ENCODE peak calls at places on chromosomes 7 and 10, in six cellular contexts. X, J, H, G, A and S are unnamed samples.

GRCh38 chr10:119871881-119872609 is 598 bp downstream of the MCMBP start:
- DNase-seq in X (peak), J (no peak), H (peak), G (no peak), A (no peak), S (no peak)

GRCh38 chr10:514137-514671 is 175.3 kb downstream of the DIP2C start:
- DNase-seq in X (peak), J (no peak), H (no peak), G (no peak), A (peak), S (no peak)

GRCh38 chr7:31939076-31939475 is 131.1 kb downstream of the PDE1C start:
- DNase-seq in X (no peak), J (no peak), H (no peak), G (no peak), A (no peak), S (no peak)

GRCh38 chr7:23247602-23248335 is 1.2 kb downstream of the GPNMB start:
- DNase-seq in X (peak), J (no peak), H (peak), G (peak), A (no peak), S (no peak)

GRCh38 chr7:41955475-41956243 is 252.8 kb upstream of the INHBA start:
- DNase-seq in X (peak), J (peak), H (peak), G (peak), A (peak), S (no peak)

GRCh38 chr7:106339513-106340246 is 54.9 kb upstream of the NAMPT start:
- DNase-seq in X (no peak), J (no peak), H (no peak), G (no peak), A (no peak), S (no peak)

GRCh38 chr7:2757904-2758672 is 70.1 kb downstream of the AMZ1 start:
- DNase-seq in X (peak), J (peak), H (peak), G (peak), A (no peak), S (no peak)

GRCh38 chr10:113905756-113906155 is 51.3 kb downstream of the NHLRC2 start:
- DNase-seq in X (no peak), J (no peak), H (no peak), G (no peak), A (no peak), S (no peak)

GRCh38 chr7:138935438-138936079 is 45.6 kb downstream of the KIAA1549 start:
- DNase-seq in X (no peak), J (peak), H (no peak), G (peak), A (no peak), S (no peak)

GRCh38 chr10:117503170-117503885 is 39.2 kb upstream of the EMX2 start:
- DNase-seq in X (peak), J (no peak), H (no peak), G (no peak), A (no peak), S (no peak)

GRCh38 chr10:79483948-79484347 is 28.4 kb upstream of the EIF5AL1 start:
- DNase-seq in X (no peak), J (peak), H (peak), G (no peak), A (no peak), S (no peak)

GRCh38 chr7:36228039-36228438 is 75.0 kb downstream of the EEPD1 start:
- DNase-seq in X (no peak), J (no peak), H (no peak), G (no peak), A (no peak), S (no peak)

GRCh38 chr10:63628526-63629362 is 107.5 kb downstream of the REEP3 start:
- DNase-seq in X (peak), J (peak), H (peak), G (peak), A (peak), S (no peak)

GRCh38 chr10:105797234-105797890 is 1156.3 kb downstream of the SORCS3 start:
- DNase-seq in X (no peak), J (peak), H (no peak), G (no peak), A (no peak), S (no peak)

GRCh38 chr10:79331226-79331625 is 16.0 kb upstream of the PPIF start:
- DNase-seq in X (no peak), J (no peak), H (no peak), G (no peak), A (no peak), S (no peak)

GRCh38 chr10:98331888-98332287 is 63.9 kb upstream of the LOXL4 start:
- DNase-seq in X (no peak), J (no peak), H (no peak), G (no peak), A (no peak), S (no peak)

GRCh38 chr10:103829838-103830465 is 25.4 kb downstream of the SH3PXD2A start:
- DNase-seq in X (peak), J (no peak), H (no peak), G (no peak), A (no peak), S (no peak)

GRCh38 chr7:116824449-116824848 is 37.9 kb upstream of the CAPZA2 start:
- DNase-seq in X (no peak), J (no peak), H (no peak), G (no peak), A (no peak), S (no peak)

GRCh38 chr7:116832692-116833091 is 29.7 kb upstream of the CAPZA2 start:
- DNase-seq in X (no peak), J (no peak), H (no peak), G (no peak), A (no peak), S (no peak)

GRCh38 chr7:116829051-116829450 is 33.3 kb upstream of the CAPZA2 start:
- DNase-seq in X (no peak), J (no peak), H (no peak), G (no peak), A (no peak), S (no peak)

GRCh38 chr7:116829493-116829892 is 32.9 kb upstream of the CAPZA2 start:
- DNase-seq in X (no peak), J (no peak), H (no peak), G (no peak), A (no peak), S (no peak)

GRCh38 chr7:116828281-116828680 is 34.1 kb upstream of the CAPZA2 start:
- DNase-seq in X (no peak), J (no peak), H (no peak), G (no peak), A (no peak), S (no peak)
- TF ChIP-seq CTCF in X (no peak), J (no peak), H (no peak), G (no peak), A (no peak), S (no peak)

GRCh38 chr10:132593900-132594876 is 56.6 kb downstream of the INPP5A start:
- DNase-seq in X (peak), J (no peak), H (peak), G (no peak), A (no peak), S (no peak)
- TF ChIP-seq CTCF in X (no peak), J (no peak), H (no peak), G (no peak), A (no peak), S (no peak)

GRCh38 chr10:74775099-74775498 is 51.3 kb upstream of the KAT6B start:
- DNase-seq in X (no peak), J (no peak), H (no peak), G (no peak), A (no peak), S (no peak)
- TF ChIP-seq CTCF in X (no peak), J (no peak), H (no peak), G (no peak), A (no peak), S (no peak)

DNA sequence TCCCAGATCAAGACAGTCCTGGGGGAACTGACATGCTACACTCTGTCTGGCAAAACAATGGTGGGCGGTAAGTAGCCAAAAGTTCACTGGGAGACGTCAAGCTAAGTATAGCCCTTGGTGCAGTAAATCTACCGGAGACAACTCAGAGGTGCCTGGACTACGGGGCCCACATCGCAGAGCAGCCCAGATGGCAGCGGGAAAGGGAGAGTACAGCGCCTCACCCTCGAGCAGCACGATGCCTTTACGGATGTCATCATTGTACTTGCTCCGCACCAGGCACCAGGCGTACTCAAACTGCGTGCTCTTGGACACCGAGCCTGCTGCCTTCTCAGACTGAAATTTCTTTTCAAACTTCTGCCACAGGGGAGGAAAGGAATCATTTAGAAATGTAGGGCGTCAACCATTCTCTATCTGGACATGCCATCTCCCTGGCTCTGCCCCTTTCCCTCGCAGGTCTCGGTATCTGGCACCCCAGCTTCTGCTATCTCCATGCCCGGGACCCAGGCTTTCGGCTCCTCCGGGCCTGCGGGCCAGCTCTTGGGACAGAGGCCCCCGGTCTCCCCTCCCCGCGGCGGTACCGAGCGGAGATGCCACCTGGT is 996 bp downstream of the FIS1 start:
- DNase-seq in X (no peak), J (no peak), H (peak), G (no peak), A (no peak), S (no peak)
- TF ChIP-seq CTCF in X (peak), J (no peak), H (no peak), G (no peak), A (peak), S (peak)

DNA sequence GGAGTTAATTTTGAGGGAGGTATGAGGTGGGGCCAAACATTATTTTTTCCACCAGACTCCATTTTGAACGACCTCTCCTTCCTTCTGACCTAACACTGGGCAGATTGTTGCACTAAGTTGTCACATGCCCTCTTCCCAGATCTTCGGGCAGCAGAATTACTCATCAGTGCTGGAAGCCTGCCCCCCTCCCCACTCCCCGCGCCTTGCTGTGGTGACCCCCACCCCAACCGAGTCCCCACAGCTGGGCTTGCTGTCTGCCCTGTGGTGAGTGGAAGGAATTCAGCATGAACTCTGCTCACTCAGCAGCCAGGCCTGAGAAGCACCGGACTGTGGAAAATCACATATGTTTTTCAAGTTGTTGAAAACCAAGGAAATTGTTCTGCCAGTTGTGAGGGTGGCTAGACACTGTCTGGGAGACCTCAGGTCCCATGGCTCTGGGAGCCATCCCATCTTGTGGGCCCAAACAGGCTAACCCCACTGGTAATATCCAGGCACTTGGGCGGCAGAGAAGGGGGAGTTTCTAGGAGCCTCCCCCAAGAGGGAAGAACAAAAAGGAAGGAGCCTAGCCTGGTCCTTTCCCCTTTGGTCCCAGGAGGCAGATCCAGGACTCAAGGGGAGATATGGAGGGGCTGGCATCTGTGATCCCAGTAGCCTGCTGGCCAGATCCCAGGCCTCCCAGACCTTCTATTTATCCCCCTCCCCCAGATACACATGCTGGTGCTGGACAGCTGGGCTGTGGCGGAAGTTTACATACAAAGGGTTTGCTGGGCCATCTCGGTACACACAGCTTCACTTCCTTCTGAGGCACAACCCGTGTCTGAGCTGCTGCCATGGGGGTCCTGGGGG is 3.5 kb upstream of the AEBP1 start:
- DNase-seq in X (no peak), J (peak), H (no peak), G (no peak), A (no peak), S (no peak)
- TF ChIP-seq CTCF in X (no peak), J (no peak), H (no peak), G (no peak), A (no peak), S (no peak)

DNA sequence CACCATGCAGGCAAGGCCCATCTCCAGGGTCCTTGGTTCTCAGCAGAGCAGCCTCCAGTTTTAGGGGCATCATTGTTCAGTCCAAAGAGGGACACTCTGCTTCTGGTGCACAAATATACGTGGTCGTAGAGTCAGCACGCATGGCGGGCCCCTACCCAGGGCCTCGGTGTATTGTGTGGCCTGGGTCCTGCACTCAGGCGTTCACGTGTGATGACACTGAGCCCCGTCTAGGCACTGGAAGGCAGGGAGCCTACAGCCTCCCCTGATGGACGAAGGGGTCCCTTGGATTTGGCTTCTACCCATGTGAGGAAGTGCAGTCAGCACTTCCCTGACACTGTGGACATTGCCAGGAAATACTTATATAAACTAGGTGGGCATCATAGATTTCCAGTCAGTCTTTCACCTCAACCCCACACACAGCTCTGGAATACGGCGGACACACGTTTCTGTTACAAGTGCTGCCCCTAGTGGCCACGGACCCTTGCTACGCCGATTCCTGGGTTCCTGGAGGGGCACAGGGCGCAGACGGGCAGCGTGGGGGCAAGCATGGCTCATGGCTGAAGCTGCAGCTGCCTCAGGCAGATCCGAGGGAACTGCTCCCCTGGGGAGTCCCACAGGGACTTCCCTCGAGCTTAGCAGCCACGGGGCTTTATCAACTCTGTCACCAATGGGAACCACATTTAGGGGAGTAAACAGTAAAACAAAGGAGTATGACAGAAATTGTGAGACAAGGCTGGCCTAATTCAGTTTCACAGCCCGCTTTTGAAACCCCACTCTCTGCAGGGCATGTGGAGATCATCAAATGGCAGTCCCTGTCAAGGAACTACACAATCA is 25.4 kb downstream of the AIFM2 start:
- DNase-seq in X (no peak), J (no peak), H (no peak), G (no peak), A (no peak), S (no peak)
- TF ChIP-seq CTCF in X (peak), J (peak), H (peak), G (peak), A (peak), S (peak)